ENCODE peak calls at places on chromosomes 1 and 21, in four cellular contexts. One of them, this sample, is unnamed.

GRCh38 chr21:26801524-26801923 is 43.7 kb downstream of the ADAMTS1 start:
- DNase-seq in H1: no peak
- DNase-seq in K562: no peak
- DNase-seq in SK-N-SH: no peak
- DNase-seq in this sample: no peak

GRCh38 chr1:72986591-72987290 is 704.4 kb upstream of the NEGR1 start:
- DNase-seq in H1: no peak
- DNase-seq in K562: no peak
- DNase-seq in SK-N-SH: no peak
- DNase-seq in this sample: no peak

GRCh38 chr21:36609654-36610053 is 89.3 kb upstream of the SIM2 start:
- DNase-seq in H1: no peak
- DNase-seq in K562: no peak
- DNase-seq in SK-N-SH: no peak
- DNase-seq in this sample: no peak

GRCh38 chr1:205374205-205375078 is 17.7 kb upstream of the KLHDC8A start:
- DNase-seq in H1: no peak
- DNase-seq in K562: no peak
- DNase-seq in SK-N-SH: no peak
- DNase-seq in this sample: no peak

GRCh38 chr1:155909894-155910293 is 1.3 kb downstream of the RIT1 start:
- DNase-seq in H1: no peak
- DNase-seq in K562: no peak
- DNase-seq in SK-N-SH: no peak
- DNase-seq in this sample: no peak

GRCh38 chr1:147167361-147167760 is 4.9 kb downstream of the PRKAB2 start:
- DNase-seq in H1: no peak
- DNase-seq in K562: no peak
- DNase-seq in SK-N-SH: no peak
- DNase-seq in this sample: no peak

GRCh38 chr1:109532365-109533136 is 7.1 kb upstream of the GPR61 start:
- DNase-seq in H1: no peak
- DNase-seq in K562: peak
- DNase-seq in SK-N-SH: peak
- DNase-seq in this sample: peak

GRCh38 chr1:30744060-30744756 is 13.4 kb downstream of the LAPTM5 start:
- DNase-seq in H1: no peak
- DNase-seq in K562: no peak
- DNase-seq in SK-N-SH: no peak
- DNase-seq in this sample: no peak

GRCh38 chr1:110003747-110004428 is 19.3 kb downstream of the AHCYL1 start:
- DNase-seq in H1: no peak
- DNase-seq in K562: peak
- DNase-seq in SK-N-SH: no peak
- DNase-seq in this sample: peak

GRCh38 chr1:86487131-86487804 is 18.5 kb downstream of the CLCA1 start:
- DNase-seq in H1: no peak
- DNase-seq in K562: no peak
- DNase-seq in SK-N-SH: no peak
- DNase-seq in this sample: no peak

GRCh38 chr1:36415661-36416346 is 18.1 kb upstream of the LSM10 start:
- DNase-seq in H1: no peak
- DNase-seq in K562: no peak
- DNase-seq in SK-N-SH: no peak
- DNase-seq in this sample: no peak

GRCh38 chr1:204826970-204827369 is 43.7 kb upstream of the NFASC start:
- DNase-seq in H1: peak
- DNase-seq in K562: peak
- DNase-seq in SK-N-SH: no peak
- DNase-seq in this sample: peak

GRCh38 chr1:52159033-52159789 is 17.3 kb downstream of the ZFYVE9 start:
- DNase-seq in H1: no peak
- DNase-seq in K562: no peak
- DNase-seq in SK-N-SH: no peak
- DNase-seq in this sample: no peak
- TF ChIP-seq TEAD4 in H1: no peak
- TF ChIP-seq TEAD4 in K562: no peak
- TF ChIP-seq TEAD4 in SK-N-SH: no peak
- TF ChIP-seq TEAD4 in this sample: no peak

DNA sequence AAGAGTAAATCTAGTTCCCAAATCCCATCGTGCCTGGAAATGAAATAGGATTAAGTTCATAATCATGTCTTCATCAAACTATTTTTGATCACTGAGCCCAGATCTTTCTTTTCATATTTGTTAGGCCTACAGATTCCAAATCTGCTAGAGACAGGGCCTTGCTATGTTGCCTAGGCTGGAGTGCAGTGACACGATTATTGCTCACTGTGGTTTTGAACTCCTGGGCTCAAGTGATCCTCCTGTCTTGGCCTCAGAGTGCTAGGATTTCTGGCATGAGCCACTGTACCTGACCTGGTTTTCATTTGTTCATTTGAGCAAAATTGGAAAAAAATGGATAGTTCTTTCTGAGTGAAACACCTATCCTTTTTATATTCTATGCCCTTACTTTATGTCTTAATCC is 28.0 kb upstream of the DIPK1A start:
- DNase-seq in H1: no peak
- DNase-seq in K562: no peak
- DNase-seq in SK-N-SH: no peak
- DNase-seq in this sample: no peak
- TF ChIP-seq TEAD4 in H1: no peak
- TF ChIP-seq TEAD4 in K562: no peak
- TF ChIP-seq TEAD4 in SK-N-SH: no peak
- TF ChIP-seq TEAD4 in this sample: no peak

DNA sequence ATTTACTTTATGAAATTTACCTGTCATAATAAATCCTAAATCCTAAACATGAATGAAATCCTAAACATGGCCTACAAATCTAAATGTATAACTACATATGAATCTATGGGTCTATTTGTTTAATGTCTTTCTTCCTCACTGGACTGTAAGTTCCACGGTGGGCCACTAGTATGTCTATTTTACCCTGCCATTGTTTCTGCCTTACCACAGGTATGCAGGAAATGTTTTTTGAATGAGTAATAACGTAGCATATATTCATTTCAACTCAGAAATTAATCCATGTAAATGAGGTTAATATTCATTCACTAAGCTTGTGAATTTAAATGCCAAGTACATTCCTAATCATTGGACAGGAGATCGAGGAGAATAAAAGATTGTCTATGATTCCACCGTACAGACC is 35.3 kb downstream of the B3GALNT2 start:
- DNase-seq in H1: no peak
- DNase-seq in K562: no peak
- DNase-seq in SK-N-SH: no peak
- DNase-seq in this sample: no peak
- TF ChIP-seq TEAD4 in H1: no peak
- TF ChIP-seq TEAD4 in K562: no peak
- TF ChIP-seq TEAD4 in SK-N-SH: no peak
- TF ChIP-seq TEAD4 in this sample: no peak

GRCh38 chr1:107692580-107693345 is 272.2 kb downstream of the VAV3 start:
- DNase-seq in H1: no peak
- DNase-seq in K562: no peak
- DNase-seq in SK-N-SH: peak
- DNase-seq in this sample: no peak

GRCh38 chr1:107691542-107691941 is 273.4 kb downstream of the VAV3 start:
- DNase-seq in H1: no peak
- DNase-seq in K562: no peak
- DNase-seq in SK-N-SH: no peak
- DNase-seq in this sample: no peak

GRCh38 chr1:107689157-107689556 is 275.8 kb downstream of the VAV3 start:
- DNase-seq in H1: no peak
- DNase-seq in K562: no peak
- DNase-seq in SK-N-SH: no peak
- DNase-seq in this sample: no peak

GRCh38 chr1:107689733-107690132 is 275.2 kb downstream of the VAV3 start:
- DNase-seq in H1: no peak
- DNase-seq in K562: no peak
- DNase-seq in SK-N-SH: no peak
- DNase-seq in this sample: no peak

GRCh38 chr1:107690491-107690890 is 274.5 kb downstream of the VAV3 start:
- DNase-seq in H1: no peak
- DNase-seq in K562: no peak
- DNase-seq in SK-N-SH: no peak
- DNase-seq in this sample: no peak
- TF ChIP-seq TEAD4 in H1: no peak
- TF ChIP-seq TEAD4 in K562: no peak
- TF ChIP-seq TEAD4 in SK-N-SH: no peak
- TF ChIP-seq TEAD4 in this sample: no peak

DNA sequence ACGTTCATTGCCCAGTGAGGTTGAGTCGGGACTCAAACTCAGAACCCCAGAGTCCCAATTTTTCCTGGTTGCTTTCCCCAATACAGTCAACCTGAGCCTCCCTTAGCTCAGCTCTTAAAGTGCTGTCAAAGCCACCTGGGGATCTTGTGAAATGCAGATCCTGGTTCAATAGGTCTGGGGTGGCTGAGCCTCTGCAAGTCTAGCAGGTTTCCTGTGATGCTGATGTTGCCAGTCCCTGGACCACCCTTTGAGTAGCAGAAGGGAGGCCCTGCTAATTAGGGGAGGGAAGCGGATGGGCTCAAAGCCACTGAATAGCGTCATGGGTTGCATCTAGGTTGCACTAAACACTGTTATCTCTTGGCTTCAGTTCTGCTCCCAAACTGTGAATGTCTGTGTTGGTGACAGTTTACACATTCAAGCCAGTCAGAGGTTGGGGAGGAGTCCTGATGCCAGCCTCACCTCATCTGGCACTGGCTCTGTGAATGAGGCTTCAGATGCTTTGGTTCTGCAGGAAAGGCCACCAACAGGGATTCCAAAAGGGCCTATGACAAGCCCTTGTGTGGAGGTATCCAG is 127.2 kb downstream of the KAZN start:
- DNase-seq in H1: peak
- DNase-seq in K562: no peak
- DNase-seq in SK-N-SH: no peak
- DNase-seq in this sample: no peak
- TF ChIP-seq TEAD4 in H1: no peak
- TF ChIP-seq TEAD4 in K562: no peak
- TF ChIP-seq TEAD4 in SK-N-SH: no peak
- TF ChIP-seq TEAD4 in this sample: no peak

GRCh38 chr1:75345538-75346292 is 211.5 kb downstream of the LHX8 start:
- DNase-seq in H1: no peak
- DNase-seq in K562: no peak
- DNase-seq in SK-N-SH: no peak
- DNase-seq in this sample: no peak

GRCh38 chr1:75338974-75339483 is 204.8 kb downstream of the LHX8 start:
- DNase-seq in H1: no peak
- DNase-seq in K562: no peak
- DNase-seq in SK-N-SH: no peak
- DNase-seq in this sample: no peak

GRCh38 chr1:75342799-75343198 is 208.6 kb downstream of the LHX8 start:
- DNase-seq in H1: no peak
- DNase-seq in K562: no peak
- DNase-seq in SK-N-SH: no peak
- DNase-seq in this sample: no peak

DNA sequence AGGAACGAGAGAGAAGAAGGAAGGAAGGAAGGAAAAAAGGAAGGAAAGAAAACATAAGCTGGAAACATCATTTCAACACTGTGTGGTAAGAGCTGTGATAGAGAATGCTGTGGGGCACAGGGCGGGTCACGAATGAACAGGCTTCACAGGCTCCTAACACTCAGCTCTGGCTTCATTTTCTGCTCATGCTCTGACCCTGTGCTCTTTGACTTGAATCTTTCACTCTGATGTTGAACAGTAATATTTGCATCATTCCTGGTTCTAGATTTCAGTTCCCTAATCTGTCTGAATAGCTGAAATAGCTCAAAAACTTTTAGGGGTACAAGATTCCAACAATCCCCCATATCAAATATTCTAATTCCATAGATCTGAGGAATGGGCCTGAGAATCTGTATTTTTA is 207.3 kb downstream of the LHX8 start:
- DNase-seq in H1: no peak
- DNase-seq in K562: no peak
- DNase-seq in SK-N-SH: no peak
- DNase-seq in this sample: no peak
- TF ChIP-seq TEAD4 in H1: no peak
- TF ChIP-seq TEAD4 in K562: no peak
- TF ChIP-seq TEAD4 in SK-N-SH: no peak
- TF ChIP-seq TEAD4 in this sample: no peak

GRCh38 chr1:6004412-6005123 is 12.3 kb upstream of the NPHP4 start:
- DNase-seq in H1: no peak
- DNase-seq in K562: no peak
- DNase-seq in SK-N-SH: no peak
- DNase-seq in this sample: no peak
- TF ChIP-seq TEAD4 in H1: no peak
- TF ChIP-seq TEAD4 in K562: no peak
- TF ChIP-seq TEAD4 in SK-N-SH: no peak
- TF ChIP-seq TEAD4 in this sample: no peak

DNA sequence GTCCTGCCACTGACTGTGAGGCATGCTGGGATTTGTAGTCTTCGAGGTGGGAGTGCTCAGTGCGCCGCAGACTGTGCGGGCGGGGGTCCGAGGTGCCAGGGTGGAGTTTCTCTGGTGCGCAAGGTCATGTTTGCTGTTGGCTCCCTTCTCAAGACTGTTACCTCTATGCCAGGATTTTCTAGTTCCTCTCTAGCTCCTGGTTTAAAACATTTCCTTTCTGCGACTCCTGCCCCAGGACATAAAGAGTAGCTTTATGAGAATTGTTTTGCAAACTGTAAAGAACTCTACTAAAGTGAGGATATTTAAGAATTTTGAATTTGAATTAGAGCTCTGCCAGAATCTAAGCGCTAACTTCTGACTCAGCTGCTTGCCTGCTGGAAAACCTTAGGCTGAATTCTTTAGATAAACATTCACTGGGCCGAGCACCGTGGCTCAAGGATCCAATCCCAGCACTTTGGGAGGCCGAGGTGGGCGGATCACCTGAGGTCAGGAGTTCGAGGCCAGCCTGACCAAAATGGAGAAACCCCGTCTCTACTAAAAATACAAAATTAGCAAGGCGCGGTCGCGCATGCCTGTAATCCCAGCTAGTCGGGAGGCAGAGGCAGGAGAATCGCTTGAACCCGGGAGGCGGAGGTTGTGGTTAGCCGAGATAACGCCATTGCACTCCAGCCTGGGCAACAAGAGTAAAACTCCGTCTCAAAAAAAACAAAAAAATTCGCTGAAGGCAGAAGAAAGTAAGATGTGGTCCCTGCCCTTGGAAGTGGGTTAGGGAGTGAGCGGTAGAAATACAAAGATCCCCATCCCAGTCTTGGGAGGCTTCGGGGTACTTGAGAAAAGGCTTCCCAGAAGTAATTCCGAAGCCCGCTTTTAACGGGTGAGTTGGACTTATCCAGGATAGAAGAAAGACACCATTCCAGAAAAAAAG is 992 bp upstream of the USP48 start:
- DNase-seq in H1: peak
- DNase-seq in K562: peak
- DNase-seq in SK-N-SH: peak
- DNase-seq in this sample: peak
- TF ChIP-seq TEAD4 in H1: peak
- TF ChIP-seq TEAD4 in K562: peak
- TF ChIP-seq TEAD4 in SK-N-SH: no peak
- TF ChIP-seq TEAD4 in this sample: no peak